ENCODE peak calls at places on chromosomes 4 and X, in ten cellular contexts. One of them, this sample, is unnamed.

GRCh38 chr4:48792348-48793006 is 12.4 kb upstream of the FRYL start:
- DNase-seq in cardiac fibroblast: peak
- DNase-seq in chondrocyte: no peak
- DNase-seq in fibroblast of the aortic adventitia: peak
- DNase-seq in AG04450: no peak
- DNase-seq in LNCaP clone FGC: no peak
- DNase-seq in MCF 10A: no peak
- DNase-seq in astrocyte of the spinal cord: no peak
- DNase-seq in endothelial cell of umbilical vein: no peak
- DNase-seq in AG04449: no peak
- DNase-seq in this sample: no peak

GRCh38 chr4:121648518-121648917 is 48.3 kb downstream of the ANXA5 start:
- DNase-seq in LNCaP clone FGC: no peak
- DNase-seq in astrocyte of the spinal cord: no peak
- DNase-seq in cardiac fibroblast: peak
- DNase-seq in endothelial cell of umbilical vein: no peak
- DNase-seq in AG04449: no peak
- DNase-seq in fibroblast of the aortic adventitia: peak
- DNase-seq in MCF 10A: no peak
- DNase-seq in AG04450: no peak
- DNase-seq in chondrocyte: no peak
- DNase-seq in this sample: no peak

GRCh38 chr4:145180298-145181090 is at the start of gene OTUD4:
- DNase-seq in endothelial cell of umbilical vein: peak
- DNase-seq in LNCaP clone FGC: peak
- DNase-seq in AG04450: peak
- DNase-seq in cardiac fibroblast: peak
- DNase-seq in fibroblast of the aortic adventitia: peak
- DNase-seq in MCF 10A: peak
- DNase-seq in astrocyte of the spinal cord: peak
- DNase-seq in AG04449: peak
- DNase-seq in chondrocyte: peak
- DNase-seq in this sample: peak

GRCh38 chrX:70754169-70754843 is 154.2 kb downstream of the TEX11 start:
- DNase-seq in cardiac fibroblast: no peak
- DNase-seq in astrocyte of the spinal cord: no peak
- DNase-seq in MCF 10A: no peak
- DNase-seq in fibroblast of the aortic adventitia: no peak
- DNase-seq in LNCaP clone FGC: no peak
- DNase-seq in endothelial cell of umbilical vein: no peak
- DNase-seq in AG04450: no peak
- DNase-seq in AG04449: no peak
- DNase-seq in chondrocyte: no peak
- DNase-seq in this sample: no peak

GRCh38 chrX:155745792-155746191 is 133.0 kb upstream of the TMLHE start:
- DNase-seq in AG04450: no peak
- DNase-seq in astrocyte of the spinal cord: peak
- DNase-seq in cardiac fibroblast: peak
- DNase-seq in MCF 10A: peak
- DNase-seq in AG04449: no peak
- DNase-seq in chondrocyte: no peak
- DNase-seq in LNCaP clone FGC: no peak
- DNase-seq in endothelial cell of umbilical vein: peak
- DNase-seq in fibroblast of the aortic adventitia: peak
- DNase-seq in this sample: no peak

GRCh38 chrX:22246620-22247019 is 26.1 kb upstream of the CBLL2 start:
- DNase-seq in chondrocyte: no peak
- DNase-seq in LNCaP clone FGC: no peak
- DNase-seq in fibroblast of the aortic adventitia: peak
- DNase-seq in MCF 10A: peak
- DNase-seq in AG04449: peak
- DNase-seq in AG04450: no peak
- DNase-seq in endothelial cell of umbilical vein: no peak
- DNase-seq in astrocyte of the spinal cord: peak
- DNase-seq in cardiac fibroblast: no peak
- DNase-seq in this sample: no peak

GRCh38 chr4:138113819-138114415 is 128.2 kb downstream of the SLC7A11 start:
- DNase-seq in astrocyte of the spinal cord: peak
- DNase-seq in MCF 10A: peak
- DNase-seq in chondrocyte: no peak
- DNase-seq in cardiac fibroblast: peak
- DNase-seq in AG04449: no peak
- DNase-seq in endothelial cell of umbilical vein: peak
- DNase-seq in LNCaP clone FGC: no peak
- DNase-seq in fibroblast of the aortic adventitia: peak
- DNase-seq in AG04450: peak
- DNase-seq in this sample: no peak

GRCh38 chr4:7516116-7516772 is 81.5 kb upstream of the PSAPL1 start:
- DNase-seq in LNCaP clone FGC: no peak
- DNase-seq in endothelial cell of umbilical vein: no peak
- DNase-seq in AG04449: no peak
- DNase-seq in chondrocyte: no peak
- DNase-seq in astrocyte of the spinal cord: no peak
- DNase-seq in AG04450: no peak
- DNase-seq in MCF 10A: no peak
- DNase-seq in cardiac fibroblast: no peak
- DNase-seq in fibroblast of the aortic adventitia: no peak
- DNase-seq in this sample: no peak

GRCh38 chr4:76723916-76724315 is 174.0 kb downstream of the SOWAHB start:
- DNase-seq in MCF 10A: peak
- DNase-seq in endothelial cell of umbilical vein: no peak
- DNase-seq in chondrocyte: no peak
- DNase-seq in cardiac fibroblast: peak
- DNase-seq in AG04449: no peak
- DNase-seq in LNCaP clone FGC: no peak
- DNase-seq in AG04450: peak
- DNase-seq in fibroblast of the aortic adventitia: peak
- DNase-seq in astrocyte of the spinal cord: peak
- DNase-seq in this sample: no peak

GRCh38 chr4:6282247-6282646 is 12.6 kb downstream of the WFS1 start:
- DNase-seq in astrocyte of the spinal cord: peak
- DNase-seq in fibroblast of the aortic adventitia: peak
- DNase-seq in AG04449: no peak
- DNase-seq in LNCaP clone FGC: no peak
- DNase-seq in cardiac fibroblast: peak
- DNase-seq in MCF 10A: no peak
- DNase-seq in endothelial cell of umbilical vein: no peak
- DNase-seq in chondrocyte: no peak
- DNase-seq in AG04450: no peak
- DNase-seq in this sample: no peak

GRCh38 chr4:128357286-128357685 is 69.7 kb upstream of the PGRMC2 start:
- DNase-seq in MCF 10A: no peak
- DNase-seq in fibroblast of the aortic adventitia: peak
- DNase-seq in AG04449: no peak
- DNase-seq in LNCaP clone FGC: no peak
- DNase-seq in AG04450: no peak
- DNase-seq in cardiac fibroblast: no peak
- DNase-seq in endothelial cell of umbilical vein: peak
- DNase-seq in chondrocyte: no peak
- DNase-seq in astrocyte of the spinal cord: no peak
- DNase-seq in this sample: no peak

GRCh38 chr4:81789741-81790402 is 318.2 kb upstream of the RASGEF1B start:
- DNase-seq in cardiac fibroblast: no peak
- DNase-seq in MCF 10A: no peak
- DNase-seq in LNCaP clone FGC: no peak
- DNase-seq in astrocyte of the spinal cord: no peak
- DNase-seq in AG04449: no peak
- DNase-seq in fibroblast of the aortic adventitia: no peak
- DNase-seq in chondrocyte: no peak
- DNase-seq in endothelial cell of umbilical vein: no peak
- DNase-seq in AG04450: no peak
- DNase-seq in this sample: no peak

GRCh38 chr4:108830509-108831244 is 67.8 kb upstream of the ETNPPL start:
- DNase-seq in AG04450: no peak
- DNase-seq in cardiac fibroblast: peak
- DNase-seq in chondrocyte: no peak
- DNase-seq in astrocyte of the spinal cord: no peak
- DNase-seq in AG04449: no peak
- DNase-seq in fibroblast of the aortic adventitia: no peak
- DNase-seq in LNCaP clone FGC: no peak
- DNase-seq in MCF 10A: no peak
- DNase-seq in endothelial cell of umbilical vein: no peak
- DNase-seq in this sample: no peak

GRCh38 chr4:168272488-168272887 is 46.1 kb downstream of the DDX60 start:
- DNase-seq in LNCaP clone FGC: no peak
- DNase-seq in AG04449: no peak
- DNase-seq in astrocyte of the spinal cord: no peak
- DNase-seq in chondrocyte: no peak
- DNase-seq in cardiac fibroblast: no peak
- DNase-seq in endothelial cell of umbilical vein: no peak
- DNase-seq in fibroblast of the aortic adventitia: no peak
- DNase-seq in AG04450: no peak
- DNase-seq in MCF 10A: no peak
- DNase-seq in this sample: no peak

GRCh38 chr4:75653845-75654503 is 19.2 kb downstream of the G3BP2 start:
- DNase-seq in AG04449: no peak
- DNase-seq in AG04450: no peak
- DNase-seq in fibroblast of the aortic adventitia: peak
- DNase-seq in astrocyte of the spinal cord: peak
- DNase-seq in endothelial cell of umbilical vein: peak
- DNase-seq in cardiac fibroblast: peak
- DNase-seq in chondrocyte: no peak
- DNase-seq in LNCaP clone FGC: no peak
- DNase-seq in MCF 10A: peak
- DNase-seq in this sample: no peak
- TF ChIP-seq CTCF in AG04449: peak
- TF ChIP-seq CTCF in AG04450: peak
- TF ChIP-seq CTCF in fibroblast of the aortic adventitia: peak
- TF ChIP-seq CTCF in astrocyte of the spinal cord: peak
- TF ChIP-seq CTCF in endothelial cell of umbilical vein: peak
- TF ChIP-seq CTCF in cardiac fibroblast: peak
- TF ChIP-seq CTCF in chondrocyte: peak
- TF ChIP-seq CTCF in LNCaP clone FGC: peak
- TF ChIP-seq CTCF in MCF 10A: peak
- TF ChIP-seq CTCF in this sample: peak

DNA sequence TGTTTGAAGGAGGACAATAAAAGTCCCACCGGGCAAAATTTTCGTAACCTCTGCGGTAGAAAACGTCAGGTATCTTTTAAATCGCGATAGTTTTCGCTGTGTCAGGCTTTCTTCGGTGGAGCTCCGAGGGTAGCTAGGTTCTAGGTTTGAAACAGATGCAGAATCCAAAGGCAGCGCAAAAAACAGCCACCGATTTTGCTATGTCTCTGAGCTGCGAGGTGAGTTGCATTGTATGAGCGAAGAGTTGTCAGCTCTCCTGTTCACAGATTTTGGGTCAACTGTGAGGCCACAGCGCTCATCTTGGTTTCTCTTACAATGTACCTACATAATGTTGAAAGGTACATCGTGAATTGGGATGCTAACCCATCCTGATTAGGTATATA is 459 bp downstream of the CLCN3 start:
- DNase-seq in astrocyte of the spinal cord: peak
- DNase-seq in chondrocyte: no peak
- DNase-seq in MCF 10A: peak
- DNase-seq in AG04449: no peak
- DNase-seq in AG04450: no peak
- DNase-seq in LNCaP clone FGC: no peak
- DNase-seq in fibroblast of the aortic adventitia: no peak
- DNase-seq in cardiac fibroblast: peak
- DNase-seq in endothelial cell of umbilical vein: peak
- DNase-seq in this sample: no peak
- TF ChIP-seq CTCF in astrocyte of the spinal cord: no peak
- TF ChIP-seq CTCF in chondrocyte: no peak
- TF ChIP-seq CTCF in MCF 10A: no peak
- TF ChIP-seq CTCF in AG04449: no peak
- TF ChIP-seq CTCF in AG04450: no peak
- TF ChIP-seq CTCF in LNCaP clone FGC: no peak
- TF ChIP-seq CTCF in fibroblast of the aortic adventitia: no peak
- TF ChIP-seq CTCF in cardiac fibroblast: no peak
- TF ChIP-seq CTCF in endothelial cell of umbilical vein: no peak
- TF ChIP-seq CTCF in this sample: no peak

GRCh38 chr4:170325599-170325998 is 235.8 kb upstream of the AADAT start:
- DNase-seq in MCF 10A: no peak
- DNase-seq in AG04449: no peak
- DNase-seq in AG04450: no peak
- DNase-seq in cardiac fibroblast: no peak
- DNase-seq in fibroblast of the aortic adventitia: no peak
- DNase-seq in endothelial cell of umbilical vein: no peak
- DNase-seq in LNCaP clone FGC: peak
- DNase-seq in chondrocyte: no peak
- DNase-seq in astrocyte of the spinal cord: no peak
- DNase-seq in this sample: no peak

GRCh38 chr4:170323623-170324022 is 233.9 kb upstream of the AADAT start:
- DNase-seq in cardiac fibroblast: no peak
- DNase-seq in astrocyte of the spinal cord: no peak
- DNase-seq in fibroblast of the aortic adventitia: no peak
- DNase-seq in AG04450: no peak
- DNase-seq in endothelial cell of umbilical vein: no peak
- DNase-seq in LNCaP clone FGC: no peak
- DNase-seq in chondrocyte: no peak
- DNase-seq in MCF 10A: no peak
- DNase-seq in AG04449: no peak
- DNase-seq in this sample: no peak
- TF ChIP-seq CTCF in cardiac fibroblast: no peak
- TF ChIP-seq CTCF in astrocyte of the spinal cord: no peak
- TF ChIP-seq CTCF in fibroblast of the aortic adventitia: no peak
- TF ChIP-seq CTCF in AG04450: no peak
- TF ChIP-seq CTCF in endothelial cell of umbilical vein: no peak
- TF ChIP-seq CTCF in LNCaP clone FGC: no peak
- TF ChIP-seq CTCF in chondrocyte: no peak
- TF ChIP-seq CTCF in MCF 10A: no peak
- TF ChIP-seq CTCF in AG04449: no peak
- TF ChIP-seq CTCF in this sample: no peak

GRCh38 chrX:69029696-69030245 is 135.5 kb downstream of the PJA1 start:
- DNase-seq in astrocyte of the spinal cord: no peak
- DNase-seq in MCF 10A: no peak
- DNase-seq in AG04450: no peak
- DNase-seq in LNCaP clone FGC: no peak
- DNase-seq in AG04449: no peak
- DNase-seq in endothelial cell of umbilical vein: no peak
- DNase-seq in chondrocyte: no peak
- DNase-seq in cardiac fibroblast: no peak
- DNase-seq in fibroblast of the aortic adventitia: no peak
- DNase-seq in this sample: peak

GRCh38 chrX:69032601-69033000 is 132.7 kb downstream of the PJA1 start:
- DNase-seq in chondrocyte: no peak
- DNase-seq in fibroblast of the aortic adventitia: no peak
- DNase-seq in AG04450: no peak
- DNase-seq in astrocyte of the spinal cord: no peak
- DNase-seq in endothelial cell of umbilical vein: no peak
- DNase-seq in cardiac fibroblast: no peak
- DNase-seq in LNCaP clone FGC: no peak
- DNase-seq in AG04449: no peak
- DNase-seq in MCF 10A: peak
- DNase-seq in this sample: peak

GRCh38 chrX:69028761-69029120 is 136.5 kb downstream of the PJA1 start:
- DNase-seq in MCF 10A: no peak
- DNase-seq in fibroblast of the aortic adventitia: no peak
- DNase-seq in AG04450: no peak
- DNase-seq in LNCaP clone FGC: no peak
- DNase-seq in endothelial cell of umbilical vein: no peak
- DNase-seq in astrocyte of the spinal cord: no peak
- DNase-seq in cardiac fibroblast: no peak
- DNase-seq in chondrocyte: no peak
- DNase-seq in AG04449: no peak
- DNase-seq in this sample: peak

GRCh38 chrX:69031971-69032391 is 133.3 kb downstream of the PJA1 start:
- DNase-seq in chondrocyte: no peak
- DNase-seq in MCF 10A: no peak
- DNase-seq in endothelial cell of umbilical vein: no peak
- DNase-seq in astrocyte of the spinal cord: no peak
- DNase-seq in cardiac fibroblast: peak
- DNase-seq in AG04450: no peak
- DNase-seq in LNCaP clone FGC: no peak
- DNase-seq in AG04449: no peak
- DNase-seq in fibroblast of the aortic adventitia: peak
- DNase-seq in this sample: peak

GRCh38 chrX:69031181-69031580 is 134.1 kb downstream of the PJA1 start:
- DNase-seq in AG04450: no peak
- DNase-seq in AG04449: no peak
- DNase-seq in cardiac fibroblast: no peak
- DNase-seq in endothelial cell of umbilical vein: peak
- DNase-seq in fibroblast of the aortic adventitia: peak
- DNase-seq in astrocyte of the spinal cord: no peak
- DNase-seq in chondrocyte: no peak
- DNase-seq in LNCaP clone FGC: no peak
- DNase-seq in MCF 10A: no peak
- DNase-seq in this sample: no peak
- TF ChIP-seq CTCF in AG04450: peak
- TF ChIP-seq CTCF in AG04449: no peak
- TF ChIP-seq CTCF in cardiac fibroblast: peak
- TF ChIP-seq CTCF in endothelial cell of umbilical vein: peak
- TF ChIP-seq CTCF in fibroblast of the aortic adventitia: peak
- TF ChIP-seq CTCF in astrocyte of the spinal cord: peak
- TF ChIP-seq CTCF in chondrocyte: peak
- TF ChIP-seq CTCF in LNCaP clone FGC: peak
- TF ChIP-seq CTCF in MCF 10A: peak
- TF ChIP-seq CTCF in this sample: peak

This sample was measured in type B pancreatic cell.